ENCODE peak calls at places on chromosomes 1 and 21, in six cellular contexts. I, P, R, F, T and C are unnamed samples.

GRCh38 chr1:60911980-60912692 is 170.2 kb upstream of the NFIA start:
- DNase-seq in I (no peak), P (no peak), R (no peak), F (no peak), T (no peak), C (no peak)

GRCh38 chr1:169928438-169929209 is 34.9 kb upstream of the SCYL3 start:
- DNase-seq in I (no peak), P (no peak), R (no peak), F (no peak), T (no peak), C (no peak)

GRCh38 chr1:152047607-152047953 is 10.8 kb upstream of the S100A11 start:
- DNase-seq in I (no peak), P (no peak), R (no peak), F (no peak), T (no peak), C (no peak)

GRCh38 chr1:221839794-221840395 is 98.0 kb upstream of the DUSP10 start:
- DNase-seq in I (peak), P (no peak), R (no peak), F (peak), T (no peak), C (no peak)

GRCh38 chr1:48793863-48794262 is 17.2 kb upstream of the BEND5 start:
- DNase-seq in I (no peak), P (no peak), R (no peak), F (no peak), T (no peak), C (no peak)

GRCh38 chr1:47444578-47445465 is 7.0 kb downstream of the FOXD2 start:
- DNase-seq in I (peak), P (no peak), R (no peak), F (no peak), T (no peak), C (no peak)

GRCh38 chr1:30522031-30523004 is 201.1 kb downstream of the MATN1 start:
- DNase-seq in I (no peak), P (no peak), R (no peak), F (peak), T (no peak), C (no peak)

GRCh38 chr1:200670215-200671118 is 760 bp upstream of the DDX59 start:
- DNase-seq in I (no peak), P (no peak), R (no peak), F (peak), T (no peak), C (no peak)

GRCh38 chr1:162391790-162392563 is 10.4 kb downstream of the C1orf226 start:
- DNase-seq in I (no peak), P (no peak), R (no peak), F (no peak), T (no peak), C (no peak)

GRCh38 chr21:14457762-14458161 is 74.8 kb upstream of the HSPA13 start:
- DNase-seq in I (no peak), P (no peak), R (no peak), F (no peak), T (no peak), C (no peak)

GRCh38 chr1:88791192-88791591 is 100.2 kb downstream of the GTF2B start:
- DNase-seq in I (no peak), P (no peak), R (no peak), F (no peak), T (no peak), C (no peak)

GRCh38 chr1:202122639-202123335 is at the start of gene GPR37L1:
- DNase-seq in I (no peak), P (no peak), R (peak), F (no peak), T (no peak), C (no peak)

GRCh38 chr1:220431840-220432239 is 96.1 kb upstream of the MARK1 start:
- DNase-seq in I (no peak), P (no peak), R (no peak), F (no peak), T (no peak), C (no peak)

GRCh38 chr1:208988811-208989222 is 594.7 kb upstream of the CAMK1G start:
- DNase-seq in I (peak), P (no peak), R (no peak), F (peak), T (no peak), C (no peak)

GRCh38 chr1:231324660-231325059 is 13.0 kb downstream of the EXOC8 start:
- DNase-seq in I (no peak), P (no peak), R (no peak), F (no peak), T (no peak), C (no peak)

GRCh38 chr1:2112280-2112701 is 62.1 kb downstream of the PRKCZ start:
- DNase-seq in I (no peak), P (no peak), R (no peak), F (no peak), T (no peak), C (no peak)

GRCh38 chr1:8903908-8904650 is 25.6 kb upstream of the ENO1 start:
- DNase-seq in I (no peak), P (no peak), R (no peak), F (no peak), T (no peak), C (no peak)

GRCh38 chr1:208010070-208010469 is 99.1 kb upstream of the CD34 start:
- DNase-seq in I (no peak), P (no peak), R (no peak), F (no peak), T (no peak), C (no peak)

GRCh38 chr1:93710949-93711591 is 29.4 kb upstream of the BCAR3 start:
- DNase-seq in I (no peak), P (no peak), R (no peak), F (no peak), T (no peak), C (no peak)

GRCh38 chr1:109497449-109498160 is 3.7 kb downstream of the CYB561D1 start:
- DNase-seq in I (no peak), P (no peak), R (no peak), F (no peak), T (no peak), C (no peak)

GRCh38 chr1:87305762-87306161 is 22.9 kb upstream of the LMO4 start:
- DNase-seq in I (no peak), P (no peak), R (no peak), F (no peak), T (no peak), C (peak)

GRCh38 chr1:171805395-171806115 is 24.1 kb downstream of the METTL13 start:
- DNase-seq in I (no peak), P (no peak), R (no peak), F (no peak), T (no peak), C (no peak)

GRCh38 chr1:83815348-83815747 is 183.6 kb downstream of the TTLL7 start:
- DNase-seq in I (no peak), P (no peak), R (no peak), F (no peak), T (no peak), C (no peak)

GRCh38 chr1:158020877-158021630 is 27.6 kb downstream of the KIRREL1 start:
- DNase-seq in I (no peak), P (no peak), R (no peak), F (no peak), T (no peak), C (no peak)

GRCh38 chr1:154418062-154418897 is 13.1 kb downstream of the IL6R start:
- DNase-seq in I (no peak), P (no peak), R (no peak), F (no peak), T (peak), C (no peak)

GRCh38 chr21:41706263-41706639 is 60.6 kb downstream of the RIPK4 start:
- DNase-seq in I (no peak), P (no peak), R (no peak), F (no peak), T (no peak), C (no peak)

GRCh38 chr1:226552061-226552460 is 3.5 kb downstream of the STUM start:
- DNase-seq in I (no peak), P (no peak), R (no peak), F (no peak), T (no peak), C (no peak)

GRCh38 chr1:18365099-18365705 is 115.5 kb upstream of the KLHDC7A start:
- DNase-seq in I (no peak), P (no peak), R (no peak), F (no peak), T (no peak), C (no peak)

GRCh38 chr1:3465091-3465934 is 10.8 kb downstream of the ARHGEF16 start:
- DNase-seq in I (no peak), P (no peak), R (no peak), F (no peak), T (no peak), C (no peak)

GRCh38 chr1:39671433-39671792 is 494 bp downstream of the NT5C1A start:
- DNase-seq in I (no peak), P (no peak), R (peak), F (no peak), T (no peak), C (no peak)